ENCODE peak calls at places on chromosomes 2 and 18, in nine cellular contexts. B, C, D, L, A, M, N, F and X are unnamed samples.

GRCh38 chr2:127675335-127676261 is at the start of gene LIMS2:
- DNase-seq in B (peak; percentile 42), C (no peak), D (peak; percentile 85), L (peak; percentile 77), A (peak; percentile 86), M (peak; percentile 70), N (no peak), F (no peak), X (peak; percentile 58)

GRCh38 chr2:176643711-176644110 is 374.5 kb downstream of the MTX2 start:
- DNase-seq in B (no peak), C (no peak), D (peak; percentile 62), L (peak; percentile 68), A (no peak), M (no peak), N (no peak), F (no peak), X (no peak)

GRCh38 chr2:28038722-28039121 is 148.2 kb downstream of the BABAM2 start:
- DNase-seq in B (no peak), C (no peak), D (no peak), L (no peak), A (no peak), M (no peak), N (no peak), F (no peak), X (no peak)

GRCh38 chr18:78681934-78682333 is 297.7 kb upstream of the SALL3 start:
- DNase-seq in B (no peak), C (no peak), D (no peak), L (no peak), A (no peak), M (no peak), N (no peak), F (no peak), X (no peak)

GRCh38 chr2:238667008-238667407 is 180.9 kb upstream of the TWIST2 start:
- DNase-seq in B (no peak), C (no peak), D (no peak), L (no peak), A (peak; percentile 83), M (no peak), N (no peak), F (no peak), X (no peak)

GRCh38 chr2:241179894-241180293 is 8.6 kb upstream of the ANO7 start:
- DNase-seq in B (no peak), C (no peak), D (no peak), L (no peak), A (peak; percentile 87), M (no peak), N (no peak), F (no peak), X (no peak)

GRCh38 chr2:70140978-70141753 is 49.7 kb downstream of the C2orf42 start:
- DNase-seq in B (peak; percentile 86), C (peak; percentile 86), D (peak; percentile 46), L (peak; percentile 99), A (peak; percentile 53), M (peak; percentile 59), N (peak; percentile 94), F (peak; percentile 40), X (peak; percentile 96)

GRCh38 chr2:170465241-170465640 is 249.9 kb upstream of the SP5 start:
- DNase-seq in B (no peak), C (no peak), D (no peak), L (no peak), A (no peak), M (no peak), N (no peak), F (no peak), X (peak; percentile 59)

GRCh38 chr18:42861259-42861658 is 254.2 kb downstream of the RIT2 start:
- DNase-seq in B (no peak), C (no peak), D (no peak), L (no peak), A (no peak), M (no peak), N (no peak), F (no peak), X (no peak)

GRCh38 chr18:61764381-61764780 is 128.4 kb downstream of the RNF152 start:
- DNase-seq in B (no peak), C (no peak), D (no peak), L (no peak), A (no peak), M (no peak), N (no peak), F (no peak), X (no peak)

GRCh38 chr2:75589344-75590105 is 28.8 kb upstream of the EVA1A start:
- DNase-seq in B (no peak), C (no peak), D (no peak), L (no peak), A (peak; percentile 39), M (no peak), N (no peak), F (no peak), X (no peak)

GRCh38 chr2:47890711-47891368 is 15.5 kb downstream of the FBXO11 start:
- DNase-seq in B (no peak), C (no peak), D (no peak), L (no peak), A (no peak), M (no peak), N (no peak), F (no peak), X (no peak)

GRCh38 chr2:47893771-47894170 is 12.5 kb downstream of the FBXO11 start:
- DNase-seq in B (no peak), C (no peak), D (no peak), L (no peak), A (no peak), M (no peak), N (no peak), F (no peak), X (no peak)

GRCh38 chr2:47891369-47892337 is 14.6 kb downstream of the FBXO11 start:
- DNase-seq in B (no peak), C (no peak), D (no peak), L (no peak), A (peak; percentile 40), M (no peak), N (no peak), F (no peak), X (no peak)

GRCh38 chr2:47892338-47892730 is 14.0 kb downstream of the FBXO11 start:
- DNase-seq in B (no peak), C (no peak), D (no peak), L (no peak), A (no peak), M (no peak), N (no peak), F (no peak), X (no peak)

DNA sequence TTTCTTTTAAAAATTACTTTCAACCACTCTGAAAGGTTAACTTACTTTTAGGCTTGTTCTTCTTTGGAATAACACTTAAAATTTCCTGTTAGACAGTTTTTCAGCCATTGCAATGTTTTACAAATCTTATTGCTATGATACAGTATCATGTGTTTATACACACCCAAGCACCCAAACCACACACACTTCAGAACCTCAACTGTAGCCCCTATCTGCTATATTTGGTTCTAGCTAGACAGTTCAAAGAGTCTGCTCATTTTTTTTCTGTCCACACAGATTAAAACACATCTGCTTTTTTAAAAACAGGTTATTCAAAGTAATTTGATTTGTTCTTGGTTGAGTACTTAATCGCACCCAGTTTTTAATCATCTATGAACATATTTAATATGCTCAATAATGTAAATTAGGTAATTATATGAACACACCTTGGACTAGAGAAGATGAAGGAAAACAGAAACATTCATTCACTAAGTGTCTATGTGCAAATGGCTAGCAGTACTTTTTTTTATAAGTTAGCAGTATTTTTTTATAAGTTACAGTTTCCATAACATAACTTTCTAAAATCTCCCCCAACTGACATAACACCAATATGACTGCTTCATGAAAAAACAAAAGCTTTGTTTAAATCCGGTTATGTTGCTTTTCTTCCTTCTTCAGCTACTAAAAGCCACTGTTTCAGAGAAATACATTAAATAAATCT is 17.6 kb downstream of the FBXO11 start:
- DNase-seq in B (no peak), C (no peak), D (no peak), L (no peak), A (peak; percentile 19), M (no peak), N (no peak), F (no peak), X (no peak)
- H3K4me2 ChIP-seq in B (no peak overlapping the region), C (no peak overlapping the region), D (no peak overlapping the region), L (no peak overlapping the region), A (no peak overlapping the region), M (no peak overlapping the region), N (no peak overlapping the region), F (no peak overlapping the region), X (no peak overlapping the region)

DNA sequence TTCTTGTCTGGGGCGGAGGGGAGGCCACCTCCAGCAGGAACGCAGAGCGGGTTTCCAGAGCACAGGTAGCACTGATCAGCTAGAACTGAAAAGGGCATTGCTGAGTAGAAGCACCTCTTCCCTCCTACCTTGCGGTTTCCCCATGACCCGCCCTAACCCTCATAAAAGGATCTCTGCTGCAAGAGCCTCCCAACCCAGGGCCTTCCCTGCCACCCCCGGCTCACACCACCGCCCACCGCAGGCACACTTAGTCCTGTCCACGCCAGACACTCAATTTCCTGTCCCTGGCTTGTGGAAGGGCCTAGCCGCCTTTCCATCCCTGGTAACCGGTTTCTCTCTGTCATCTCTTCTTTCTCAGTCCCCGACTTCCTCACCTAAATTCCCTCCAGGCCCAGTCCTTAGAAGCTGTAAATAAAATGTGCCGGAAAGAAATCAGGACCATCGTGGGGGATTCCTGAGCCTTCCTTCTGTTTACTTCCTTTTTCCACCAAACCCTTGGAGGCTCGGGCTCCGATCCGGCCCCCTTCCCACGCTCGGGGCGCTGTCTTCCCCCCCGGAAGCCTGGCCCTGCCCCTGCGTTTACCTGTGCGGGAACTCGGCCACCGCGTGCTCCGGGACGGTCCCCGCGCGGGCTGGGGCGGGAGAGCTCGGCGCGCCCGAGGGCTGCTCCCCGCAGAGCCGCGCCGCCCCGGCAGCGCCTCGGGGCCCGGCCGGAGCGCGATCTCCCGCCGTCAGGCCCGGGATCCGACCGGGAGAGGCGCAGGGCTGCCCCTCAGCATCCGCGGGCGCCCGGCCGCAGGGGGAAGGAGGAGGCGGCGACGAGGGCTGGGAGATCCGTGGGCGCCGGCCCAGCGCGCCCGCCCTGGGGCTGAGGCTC is 699 bp downstream of the ADCY3 start:
- DNase-seq in B (peak; percentile 27), C (peak; percentile 46), D (peak; percentile 80), L (peak; percentile 50), A (peak; percentile 65), M (no peak), N (no peak), F (peak; percentile 85), X (peak; percentile 54)
- TF ChIP-seq EZH2phosphoT487 in B (no peak), C (no peak), D (no peak), L (no peak), A (no peak), M (no peak), N (no peak), F (no peak), X (no peak)

GRCh38 chr2:85216051-85216431 is 82.8 kb downstream of the TCF7L1 start:
- DNase-seq in B (no peak), C (no peak), D (no peak), L (peak; percentile 49), A (no peak), M (peak; percentile 26), N (no peak), F (no peak), X (no peak)
- H3K4me2 ChIP-seq in B (peak overlapping the region; percentile 60), C (no peak overlapping the region), D (peak overlapping the region; percentile 51), L (peak overlapping the region; percentile 79), A (peak overlapping the region; percentile 76), M (peak overlapping the region; percentile 62), N (no peak overlapping the region), F (no peak overlapping the region), X (no peak overlapping the region)

DNA sequence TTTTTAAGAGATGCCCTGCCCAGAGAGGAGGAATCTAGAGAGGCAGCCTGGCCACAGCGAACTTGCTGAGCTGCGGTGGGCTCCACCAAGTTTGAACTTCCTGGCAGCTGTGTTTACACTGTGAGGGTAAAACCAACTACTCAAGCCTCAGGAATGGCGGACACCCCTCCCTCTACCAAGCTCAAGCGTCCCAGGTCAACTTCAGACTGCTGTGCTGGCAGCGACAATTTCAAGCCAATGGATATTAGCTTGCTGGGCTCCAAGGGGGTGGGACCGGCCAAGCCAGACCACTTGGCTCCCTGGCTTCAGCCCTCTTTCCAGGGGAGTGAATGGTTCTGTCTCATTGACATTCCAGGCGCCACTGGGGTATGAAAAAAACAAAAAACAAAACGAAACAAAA is 289.4 kb downstream of the KCNS3 start:
- DNase-seq in B (no peak), C (no peak), D (no peak), L (no peak), A (no peak), M (no peak), N (no peak), F (no peak), X (peak; percentile 41)
- TF ChIP-seq EZH2phosphoT487 in B (no peak), C (no peak), D (no peak), L (no peak), A (no peak), M (no peak), N (no peak), F (no peak), X (no peak)